ENCODE peak calls at places on chromosomes 13 and 19, in six cellular contexts. K is left lung; F is BJ; A is neural crest cell; N is colonic mucosa; S is CD4-positive, alpha-beta T cell. C is an unnamed sample.
A peak's percentile ranks its signal among the peaks of the same experiment; 100 is the strongest.

GRCh38 chr13:109779876-109780516 is 6.4 kb downstream of the IRS2 start:
- DNase-seq in K (no peak), F (no peak), A (no peak), N (no peak), S (no peak), C (no peak)

GRCh38 chr19:17215125-17215971 is at the start of gene USE1:
- DNase-seq in K (peak; percentile 91), F (peak; percentile 51), A (peak; percentile 75), N (peak; percentile 92), S (peak; percentile 83), C (peak; percentile 92)

GRCh38 chr19:38267780-38268430 is 3.5 kb downstream of the SPINT2 start:
- DNase-seq in K (peak; percentile 52), F (no peak), A (no peak), N (peak; percentile 72), S (no peak), C (no peak)

GRCh38 chr19:35460608-35461007 is 12.6 kb downstream of the FFAR2 start:
- DNase-seq in K (no peak), F (no peak), A (no peak), N (no peak), S (no peak), C (no peak)

GRCh38 chr13:31441804-31442487 is 242.2 kb downstream of the B3GLCT start:
- DNase-seq in K (no peak), F (no peak), A (no peak), N (no peak), S (no peak), C (no peak)

GRCh38 chr19:6223461-6224307 is 56.1 kb downstream of the MLLT1 start:
- DNase-seq in K (no peak), F (no peak), A (no peak), N (no peak), S (no peak), C (no peak)

GRCh38 chr19:51020988-51021651 is 1.6 kb upstream of the KLK10 start:
- DNase-seq in K (no peak), F (no peak), A (no peak), N (no peak), S (no peak), C (no peak)

GRCh38 chr19:12325690-12326089 is 7.7 kb downstream of the ZNF563 start:
- DNase-seq in K (no peak), F (no peak), A (no peak), N (no peak), S (no peak), C (no peak)

GRCh38 chr13:46743191-46743590 is 53.8 kb downstream of the ESD start:
- DNase-seq in K (no peak), F (no peak), A (no peak), N (no peak), S (no peak), C (no peak)

GRCh38 chr19:9144920-9145319 is 4.7 kb downstream of the ZNF317 start:
- DNase-seq in K (no peak), F (no peak), A (no peak), N (no peak), S (no peak), C (no peak)

GRCh38 chr19:46426506-46427162 is 2.1 kb downstream of the PNMA8C start:
- DNase-seq in K (peak; percentile 80), F (no peak), A (peak; percentile 83), N (peak; percentile 54), S (no peak), C (peak; percentile 84)

GRCh38 chr13:34223984-34224383 is 406.0 kb downstream of the RFC3 start:
- DNase-seq in K (no peak), F (no peak), A (no peak), N (no peak), S (no peak), C (no peak)

GRCh38 chr19:3057275-3057714 is 5.0 kb downstream of the TLE5 start:
- DNase-seq in K (peak; percentile 85), F (no peak), A (no peak), N (peak; percentile 61), S (no peak), C (no peak)

GRCh38 chr13:111853766-111854165 is 213.2 kb upstream of the SOX1 start:
- DNase-seq in K (no peak), F (no peak), A (no peak), N (no peak), S (no peak), C (no peak)

GRCh38 chr13:80083516-80084085 is 257.3 kb downstream of the SPRY2 start:
- DNase-seq in K (no peak), F (no peak), A (no peak), N (no peak), S (no peak), C (no peak)

GRCh38 chr19:36605101-36605838 is at the start of gene ZNF382:
- DNase-seq in K (peak; percentile 79), F (peak; percentile 9), A (peak; percentile 72), N (peak; percentile 63), S (peak; percentile 84), C (peak; percentile 92)

GRCh38 chr19:18320865-18321728 is 1.8 kb downstream of the LSM4 start:
- DNase-seq in K (peak; percentile 65), F (no peak), A (no peak), N (peak; percentile 88), S (no peak), C (no peak)

GRCh38 chr13:21812192-21812626 is 141.3 kb downstream of the FGF9 start:
- DNase-seq in K (no peak), F (no peak), A (no peak), N (no peak), S (no peak), C (no peak)

GRCh38 chr19:47461876-47462275 is 9.8 kb downstream of the SLC8A2 start:
- DNase-seq in K (no peak), F (no peak), A (no peak), N (no peak), S (no peak), C (no peak)

GRCh38 chr19:33445752-33446070 is 72.2 kb downstream of the CEBPG start:
- DNase-seq in K (no peak), F (no peak), A (no peak), N (no peak), S (no peak), C (no peak)

GRCh38 chr19:33447336-33448158 is 74.0 kb downstream of the CEBPG start:
- DNase-seq in K (peak; percentile 29), F (no peak), A (no peak), N (no peak), S (no peak), C (no peak)

GRCh38 chr19:33446156-33446917 is 72.8 kb downstream of the CEBPG start:
- DNase-seq in K (peak; percentile 24), F (no peak), A (no peak), N (no peak), S (no peak), C (no peak)

GRCh38 chr19:33448159-33448516 is 73.5 kb downstream of the PEPD start:
- DNase-seq in K (peak; percentile 14), F (no peak), A (no peak), N (no peak), S (no peak), C (no peak)

GRCh38 chr19:33446918-33447293 is 73.4 kb downstream of the CEBPG start:
- DNase-seq in K (peak; percentile 13), F (no peak), A (no peak), N (no peak), S (no peak), C (no peak)
- TF ChIP-seq CTCF in K (no peak), F (no peak), A (no peak), N (no peak), S (no peak), C (no peak)

GRCh38 chr13:53200498-53201453 is 172.2 kb downstream of the OLFM4 start:
- DNase-seq in K (peak; percentile 38), F (no peak), A (peak; percentile 87), N (peak; percentile 49), S (no peak), C (peak; percentile 59)
- TF ChIP-seq CTCF in K (no peak), F (peak; percentile 52), A (peak; percentile 92), N (peak; percentile 34), S (no peak), C (peak; percentile 61)

GRCh38 chr19:10565567-10566407 is at the start of gene KRI1:
- DNase-seq in K (peak; percentile 99), F (peak; percentile 84), A (peak; percentile 99), N (peak; percentile 99), S (peak; percentile 98), C (peak; percentile 100)
- TF ChIP-seq CTCF in K (peak; percentile 55), F (peak; percentile 27), A (peak; percentile 58), N (no peak), S (no peak), C (no peak)

GRCh38 chr13:43293008-43293407 is 269.6 kb downstream of the DNAJC15 start:
- DNase-seq in K (no peak), F (no peak), A (no peak), N (no peak), S (no peak), C (no peak)
- TF ChIP-seq CTCF in K (no peak), F (no peak), A (no peak), N (no peak), S (no peak), C (no peak)